ENCODE peak calls at places on chromosome 12, in seven cellular contexts. One of them, this sample, is unnamed.

GRCh38 chr12:8687846-8688601 is 9.8 kb upstream of the RIMKLB start:
- DNase-seq in IMR-90: peak; percentile 82
- DNase-seq in progenitor cell of endocrine pancreas: peak; percentile 55
- DNase-seq in astrocyte of the spinal cord: peak; percentile 92
- DNase-seq in epithelial cell of esophagus: peak; percentile 84
- DNase-seq in transverse colon: peak; percentile 29
- DNase-seq in cardiac muscle cell: peak; percentile 82
- DNase-seq in this sample: peak; percentile 29

GRCh38 chr12:113860950-113861349 is 105.2 kb downstream of the RBM19 start:
- DNase-seq in IMR-90: peak; percentile 98
- DNase-seq in progenitor cell of endocrine pancreas: no peak
- DNase-seq in astrocyte of the spinal cord: peak; percentile 90
- DNase-seq in epithelial cell of esophagus: peak; percentile 93
- DNase-seq in transverse colon: no peak
- DNase-seq in cardiac muscle cell: no peak
- DNase-seq in this sample: no peak

GRCh38 chr12:73308747-73309146 is 1036.6 kb downstream of the TRHDE start:
- DNase-seq in IMR-90: no peak
- DNase-seq in progenitor cell of endocrine pancreas: no peak
- DNase-seq in astrocyte of the spinal cord: no peak
- DNase-seq in epithelial cell of esophagus: peak; percentile 55
- DNase-seq in transverse colon: no peak
- DNase-seq in cardiac muscle cell: no peak
- DNase-seq in this sample: no peak

GRCh38 chr12:13101854-13102375 is 1.6 kb downstream of the GSG1 start:
- DNase-seq in IMR-90: peak; percentile 46
- DNase-seq in progenitor cell of endocrine pancreas: no peak
- DNase-seq in astrocyte of the spinal cord: peak; percentile 53
- DNase-seq in epithelial cell of esophagus: peak; percentile 65
- DNase-seq in transverse colon: peak; percentile 39
- DNase-seq in cardiac muscle cell: no peak
- DNase-seq in this sample: no peak

GRCh38 chr12:94545937-94546771 is 86.5 kb upstream of the CEP83 start:
- DNase-seq in IMR-90: peak; percentile 68
- DNase-seq in progenitor cell of endocrine pancreas: peak; percentile 33
- DNase-seq in astrocyte of the spinal cord: peak; percentile 66
- DNase-seq in epithelial cell of esophagus: peak; percentile 83
- DNase-seq in transverse colon: peak; percentile 65
- DNase-seq in cardiac muscle cell: peak; percentile 69
- DNase-seq in this sample: peak; percentile 39

GRCh38 chr12:129579879-129580278 is 323.9 kb downstream of the TMEM132D start:
- DNase-seq in IMR-90: no peak
- DNase-seq in progenitor cell of endocrine pancreas: no peak
- DNase-seq in astrocyte of the spinal cord: no peak
- DNase-seq in epithelial cell of esophagus: no peak
- DNase-seq in transverse colon: no peak
- DNase-seq in cardiac muscle cell: no peak
- DNase-seq in this sample: no peak

GRCh38 chr12:93852067-93852466 is 174.9 kb downstream of the CRADD start:
- DNase-seq in IMR-90: no peak
- DNase-seq in progenitor cell of endocrine pancreas: no peak
- DNase-seq in astrocyte of the spinal cord: no peak
- DNase-seq in epithelial cell of esophagus: no peak
- DNase-seq in transverse colon: no peak
- DNase-seq in cardiac muscle cell: no peak
- DNase-seq in this sample: no peak

GRCh38 chr12:89884365-89884915 is 175.8 kb upstream of the ATP2B1 start:
- DNase-seq in IMR-90: peak; percentile 11
- DNase-seq in progenitor cell of endocrine pancreas: no peak
- DNase-seq in astrocyte of the spinal cord: peak; percentile 17
- DNase-seq in epithelial cell of esophagus: no peak
- DNase-seq in transverse colon: no peak
- DNase-seq in cardiac muscle cell: no peak
- DNase-seq in this sample: no peak

GRCh38 chr12:54684636-54685630 is 36.8 kb upstream of the DCD start:
- DNase-seq in IMR-90: no peak
- DNase-seq in progenitor cell of endocrine pancreas: no peak
- DNase-seq in astrocyte of the spinal cord: no peak
- DNase-seq in epithelial cell of esophagus: no peak
- DNase-seq in transverse colon: no peak
- DNase-seq in cardiac muscle cell: no peak
- DNase-seq in this sample: no peak

GRCh38 chr12:12482150-12482761 is 80.4 kb downstream of the DUSP16 start:
- DNase-seq in IMR-90: no peak
- DNase-seq in progenitor cell of endocrine pancreas: no peak
- DNase-seq in astrocyte of the spinal cord: no peak
- DNase-seq in epithelial cell of esophagus: no peak
- DNase-seq in transverse colon: no peak
- DNase-seq in cardiac muscle cell: no peak
- DNase-seq in this sample: no peak

GRCh38 chr12:10722905-10723866 is at the start of gene YBX3:
- DNase-seq in IMR-90: peak; percentile 75
- DNase-seq in progenitor cell of endocrine pancreas: peak; percentile 83
- DNase-seq in astrocyte of the spinal cord: peak; percentile 87
- DNase-seq in epithelial cell of esophagus: peak; percentile 88
- DNase-seq in transverse colon: peak; percentile 88
- DNase-seq in cardiac muscle cell: peak; percentile 93
- DNase-seq in this sample: peak; percentile 65

GRCh38 chr12:78146365-78146772 is 315.7 kb downstream of the NAV3 start:
- DNase-seq in IMR-90: peak; percentile 62
- DNase-seq in progenitor cell of endocrine pancreas: no peak
- DNase-seq in astrocyte of the spinal cord: peak; percentile 58
- DNase-seq in epithelial cell of esophagus: peak; percentile 43
- DNase-seq in transverse colon: no peak
- DNase-seq in cardiac muscle cell: peak; percentile 59
- DNase-seq in this sample: no peak

GRCh38 chr12:120470150-120470817 is 736 bp upstream of the SRSF9 start:
- DNase-seq in IMR-90: peak; percentile 19
- DNase-seq in progenitor cell of endocrine pancreas: no peak
- DNase-seq in astrocyte of the spinal cord: no peak
- DNase-seq in epithelial cell of esophagus: peak; percentile 38
- DNase-seq in transverse colon: no peak
- DNase-seq in cardiac muscle cell: peak; percentile 7
- DNase-seq in this sample: no peak

GRCh38 chr12:5685935-5686334 is 254.0 kb downstream of the NTF3 start:
- DNase-seq in IMR-90: no peak
- DNase-seq in progenitor cell of endocrine pancreas: no peak
- DNase-seq in astrocyte of the spinal cord: no peak
- DNase-seq in epithelial cell of esophagus: no peak
- DNase-seq in transverse colon: no peak
- DNase-seq in cardiac muscle cell: no peak
- DNase-seq in this sample: no peak

GRCh38 chr12:132453361-132454133 is 36.4 kb upstream of the FBRSL1 start:
- DNase-seq in IMR-90: peak; percentile 44
- DNase-seq in progenitor cell of endocrine pancreas: no peak
- DNase-seq in astrocyte of the spinal cord: no peak
- DNase-seq in epithelial cell of esophagus: no peak
- DNase-seq in transverse colon: no peak
- DNase-seq in cardiac muscle cell: no peak
- DNase-seq in this sample: no peak

GRCh38 chr12:78018939-78019338 is 188.2 kb downstream of the NAV3 start:
- DNase-seq in IMR-90: peak; percentile 19
- DNase-seq in progenitor cell of endocrine pancreas: no peak
- DNase-seq in astrocyte of the spinal cord: no peak
- DNase-seq in epithelial cell of esophagus: peak; percentile 4
- DNase-seq in transverse colon: no peak
- DNase-seq in cardiac muscle cell: no peak
- DNase-seq in this sample: no peak

GRCh38 chr12:4164591-4165558 is 108.7 kb upstream of the CCND2 start:
- DNase-seq in IMR-90: peak; percentile 75
- DNase-seq in progenitor cell of endocrine pancreas: peak; percentile 63
- DNase-seq in astrocyte of the spinal cord: peak; percentile 74
- DNase-seq in epithelial cell of esophagus: peak; percentile 83
- DNase-seq in transverse colon: peak; percentile 50
- DNase-seq in cardiac muscle cell: peak; percentile 52
- DNase-seq in this sample: peak; percentile 48

GRCh38 chr12:9870311-9870866 is 1.2 kb upstream of the CLEC2B start:
- DNase-seq in IMR-90: no peak
- DNase-seq in progenitor cell of endocrine pancreas: no peak
- DNase-seq in astrocyte of the spinal cord: peak; percentile 26
- DNase-seq in epithelial cell of esophagus: no peak
- DNase-seq in transverse colon: no peak
- DNase-seq in cardiac muscle cell: no peak
- DNase-seq in this sample: no peak

GRCh38 chr12:101823891-101824290 is 6.9 kb downstream of the GNPTAB start:
- DNase-seq in IMR-90: no peak
- DNase-seq in progenitor cell of endocrine pancreas: no peak
- DNase-seq in astrocyte of the spinal cord: no peak
- DNase-seq in epithelial cell of esophagus: peak; percentile 26
- DNase-seq in transverse colon: peak; percentile 50
- DNase-seq in cardiac muscle cell: peak; percentile 50
- DNase-seq in this sample: peak; percentile 20

GRCh38 chr12:112013601-112014402 is 576 bp downstream of the ERP29 start:
- DNase-seq in IMR-90: peak; percentile 82
- DNase-seq in progenitor cell of endocrine pancreas: peak; percentile 26
- DNase-seq in astrocyte of the spinal cord: peak; percentile 76
- DNase-seq in epithelial cell of esophagus: peak; percentile 86
- DNase-seq in transverse colon: peak; percentile 78
- DNase-seq in cardiac muscle cell: peak; percentile 74
- DNase-seq in this sample: peak; percentile 29

GRCh38 chr12:85301054-85301453 is 21.0 kb downstream of the ALX1 start:
- DNase-seq in IMR-90: no peak
- DNase-seq in progenitor cell of endocrine pancreas: no peak
- DNase-seq in astrocyte of the spinal cord: no peak
- DNase-seq in epithelial cell of esophagus: peak; percentile 55
- DNase-seq in transverse colon: no peak
- DNase-seq in cardiac muscle cell: no peak
- DNase-seq in this sample: no peak

GRCh38 chr12:71840226-71840847 is 778 bp downstream of the TBC1D15 start:
- DNase-seq in IMR-90: peak; percentile 88
- DNase-seq in progenitor cell of endocrine pancreas: no peak
- DNase-seq in astrocyte of the spinal cord: peak; percentile 72
- DNase-seq in epithelial cell of esophagus: peak; percentile 92
- DNase-seq in transverse colon: no peak
- DNase-seq in cardiac muscle cell: no peak
- DNase-seq in this sample: no peak

DNA sequence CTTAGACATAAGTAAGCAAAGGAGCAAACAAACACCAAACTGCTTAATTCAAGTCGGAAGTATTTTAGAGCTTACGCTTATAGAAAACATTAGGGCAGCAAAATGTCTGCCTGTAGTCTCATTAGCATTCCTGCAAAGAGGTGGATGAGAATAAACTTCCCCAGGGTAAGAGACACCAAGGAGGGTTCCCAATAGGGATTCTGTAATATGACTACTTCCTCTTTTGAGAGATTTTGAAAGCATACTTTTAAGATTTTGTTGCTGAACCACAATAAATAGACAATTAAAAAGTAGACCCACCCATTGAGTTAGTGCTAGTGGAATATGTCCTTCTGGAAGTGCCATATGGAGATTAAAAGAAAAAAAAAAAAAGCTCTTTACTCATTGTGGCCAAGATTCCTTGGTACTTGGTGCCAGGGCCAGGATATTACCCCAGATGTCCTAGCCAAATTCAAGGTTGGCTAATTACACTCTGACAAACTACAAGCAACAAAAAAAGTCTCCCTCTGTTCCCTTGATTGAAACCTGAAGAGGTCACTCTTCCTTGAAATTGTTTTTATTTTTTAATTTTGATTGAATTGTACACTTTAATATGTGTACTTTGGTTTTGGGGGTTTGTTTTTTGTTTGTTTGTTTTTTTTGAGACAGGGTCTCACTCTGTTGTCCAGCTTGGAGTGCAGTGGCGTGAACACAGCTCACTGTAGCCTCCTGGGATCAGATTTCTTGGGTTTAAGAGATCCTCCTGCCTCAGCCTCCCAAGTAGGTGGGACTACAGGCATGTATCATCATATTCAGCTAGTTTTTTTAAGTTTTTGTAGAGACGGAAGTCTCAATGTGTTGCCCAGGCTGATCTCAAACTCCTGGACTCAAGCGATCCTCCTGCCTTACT is 8.7 kb downstream of the CLIP1 start:
- DNase-seq in IMR-90: no peak
- DNase-seq in progenitor cell of endocrine pancreas: no peak
- DNase-seq in astrocyte of the spinal cord: no peak
- DNase-seq in epithelial cell of esophagus: no peak
- DNase-seq in transverse colon: no peak
- DNase-seq in cardiac muscle cell: no peak
- DNase-seq in this sample: no peak
- TF ChIP-seq CTCF in IMR-90: no peak
- TF ChIP-seq CTCF in progenitor cell of endocrine pancreas: no peak
- TF ChIP-seq CTCF in astrocyte of the spinal cord: no peak
- TF ChIP-seq CTCF in epithelial cell of esophagus: no peak
- TF ChIP-seq CTCF in transverse colon: no peak
- TF ChIP-seq CTCF in cardiac muscle cell: no peak
- TF ChIP-seq CTCF in this sample: no peak

DNA sequence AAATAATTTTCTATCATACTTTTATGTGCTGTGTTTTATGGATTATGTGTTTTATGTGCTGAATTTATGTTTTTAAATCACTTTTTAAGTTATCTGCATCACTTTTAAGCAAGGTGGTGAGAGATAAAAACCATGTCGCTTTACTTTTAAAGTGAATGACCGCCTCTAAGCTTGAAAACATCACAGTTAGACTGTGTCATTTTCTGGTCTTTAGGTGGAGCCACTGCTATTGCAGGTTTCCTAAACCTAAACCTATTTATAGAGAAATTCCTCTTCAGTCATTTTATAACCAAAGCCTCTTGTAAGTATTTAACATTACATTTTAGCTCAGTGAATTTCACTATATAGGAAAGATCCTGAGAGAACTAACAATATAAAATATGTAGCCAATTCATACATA is 21.0 kb upstream of the MDM2 start:
- DNase-seq in IMR-90: no peak
- DNase-seq in progenitor cell of endocrine pancreas: no peak
- DNase-seq in astrocyte of the spinal cord: peak; percentile 46
- DNase-seq in epithelial cell of esophagus: no peak
- DNase-seq in transverse colon: no peak
- DNase-seq in cardiac muscle cell: no peak
- DNase-seq in this sample: no peak
- TF ChIP-seq CTCF in IMR-90: peak; percentile 12
- TF ChIP-seq CTCF in progenitor cell of endocrine pancreas: no peak
- TF ChIP-seq CTCF in astrocyte of the spinal cord: peak; percentile 33
- TF ChIP-seq CTCF in epithelial cell of esophagus: no peak
- TF ChIP-seq CTCF in transverse colon: peak; percentile 10
- TF ChIP-seq CTCF in cardiac muscle cell: no peak
- TF ChIP-seq CTCF in this sample: no peak

DNA sequence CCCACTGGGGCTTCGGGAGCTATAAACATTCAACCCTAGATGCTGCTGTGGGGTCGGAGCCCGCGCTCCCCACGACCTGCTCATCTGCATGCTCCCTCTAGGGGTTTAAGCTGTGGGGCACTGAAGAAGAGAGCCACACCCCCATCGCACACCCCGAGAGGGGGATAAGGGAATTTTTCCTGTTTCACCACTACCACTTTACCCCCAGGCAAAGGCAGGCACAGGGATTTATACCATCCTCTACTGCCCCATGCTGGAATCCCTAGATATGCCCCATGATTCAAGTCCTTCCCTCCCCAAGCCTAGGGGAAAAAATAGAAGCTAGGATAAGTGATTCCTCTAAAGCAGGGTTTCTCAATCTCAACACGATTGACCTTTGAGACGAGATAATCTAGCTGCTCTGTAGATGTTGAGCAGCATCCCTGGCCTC is 59.9 kb upstream of the CCDC60 start:
- DNase-seq in IMR-90: no peak
- DNase-seq in progenitor cell of endocrine pancreas: no peak
- DNase-seq in astrocyte of the spinal cord: no peak
- DNase-seq in epithelial cell of esophagus: no peak
- DNase-seq in transverse colon: no peak
- DNase-seq in cardiac muscle cell: no peak
- DNase-seq in this sample: no peak
- TF ChIP-seq CTCF in IMR-90: no peak
- TF ChIP-seq CTCF in progenitor cell of endocrine pancreas: no peak
- TF ChIP-seq CTCF in astrocyte of the spinal cord: no peak
- TF ChIP-seq CTCF in epithelial cell of esophagus: no peak
- TF ChIP-seq CTCF in transverse colon: no peak
- TF ChIP-seq CTCF in cardiac muscle cell: no peak
- TF ChIP-seq CTCF in this sample: no peak

GRCh38 chr12:79174656-79175055 is 310.1 kb downstream of the SYT1 start:
- DNase-seq in IMR-90: peak; percentile 77
- DNase-seq in progenitor cell of endocrine pancreas: no peak
- DNase-seq in astrocyte of the spinal cord: peak; percentile 73
- DNase-seq in epithelial cell of esophagus: peak; percentile 70
- DNase-seq in transverse colon: no peak
- DNase-seq in cardiac muscle cell: peak; percentile 33
- DNase-seq in this sample: no peak
- TF ChIP-seq CTCF in IMR-90: peak; percentile 61
- TF ChIP-seq CTCF in progenitor cell of endocrine pancreas: peak; percentile 52
- TF ChIP-seq CTCF in astrocyte of the spinal cord: peak; percentile 36
- TF ChIP-seq CTCF in epithelial cell of esophagus: peak; percentile 47
- TF ChIP-seq CTCF in transverse colon: peak; percentile 10
- TF ChIP-seq CTCF in cardiac muscle cell: peak; percentile 31
- TF ChIP-seq CTCF in this sample: peak; percentile 64